ENCODE peak calls at places on chromosomes 12 and 14, in ten cellular contexts. P is HuH-7; A is activated CD8-positive, alpha-beta memory T cell treated with anti-CD3 and anti-CD28 coated beads, Interleukin-2, amount 50 U/mL, for 48 hours; L is activated naive CD4-positive, alpha-beta T cell; Z is T-helper 9 cell; S is AG08395; K is left lung; G is AG04449; C is epithelial cell of esophagus; D is ACHN. B is an unnamed sample.

GRCh38 chr12:124030008-124030407 is 57.0 kb downstream of the ZNF664 start:
- DNase-seq in P (no peak), A (no peak), L (no peak), Z (no peak), S (no peak), K (no peak), G (no peak), C (no peak), D (no peak), B (no peak)

GRCh38 chr12:29961231-29961630 is 177.5 kb upstream of the TMTC1 start:
- DNase-seq in P (no peak), A (no peak), L (no peak), Z (no peak), S (no peak), K (no peak), G (no peak), C (no peak), D (no peak), B (no peak)

GRCh38 chr14:76918751-76919421 is 92.7 kb downstream of the LRRC74A start:
- DNase-seq in P (peak), A (no peak), L (no peak), Z (no peak), S (peak), K (peak), G (peak), C (peak), D (peak), B (no peak)

GRCh38 chr12:45730116-45730841 is 773 bp downstream of the ARID2 start:
- DNase-seq in P (peak), A (peak), L (peak), Z (peak), S (peak), K (peak), G (no peak), C (peak), D (peak), B (peak)

GRCh38 chr12:14521822-14522221 is 45.9 kb downstream of the PLBD1 start:
- DNase-seq in P (no peak), A (no peak), L (no peak), Z (no peak), S (no peak), K (no peak), G (no peak), C (no peak), D (no peak), B (no peak)

GRCh38 chr12:94805749-94806148 is 155.4 kb upstream of the TMCC3 start:
- DNase-seq in P (no peak), A (no peak), L (no peak), Z (no peak), S (peak), K (no peak), G (peak), C (peak), D (peak), B (no peak)

GRCh38 chr12:124713436-124714082 is 146.1 kb upstream of the NCOR2 start:
- DNase-seq in P (no peak), A (peak), L (no peak), Z (peak), S (no peak), K (no peak), G (no peak), C (peak), D (peak), B (peak)

GRCh38 chr12:124172646-124173045 is 122.2 kb upstream of the RFLNA start:
- DNase-seq in P (no peak), A (no peak), L (no peak), Z (no peak), S (peak), K (no peak), G (no peak), C (peak), D (peak), B (no peak)

GRCh38 chr12:105331805-105332251 is 1.3 kb downstream of the C12orf75 start:
- DNase-seq in P (no peak), A (no peak), L (no peak), Z (no peak), S (no peak), K (no peak), G (no peak), C (peak), D (peak), B (peak)

GRCh38 chr12:52691076-52691764 is 11.0 kb upstream of the KRT1 start:
- DNase-seq in P (no peak), A (peak), L (peak), Z (peak), S (no peak), K (peak), G (no peak), C (no peak), D (peak), B (peak)

B was measured in activated CD4-positive, alpha-beta memory T cell treated with anti-CD3 and anti-CD28 coated beads, Interleukin-2, amount 10 ng/mL, durations not matched to agents 7 days and 5 days.